ENCODE peak calls at places on chromosomes 3 and 15, in six cellular contexts. Y is B cell; T is CD8-positive, alpha-beta T cell; C is brain microvascular endothelial cell; W is fibroblast of the aortic adventitia; M is cardiac fibroblast. D is an unnamed sample.

GRCh38 chr3:127073931-127074820 is 91.3 kb downstream of the PLXNA1 start:
- DNase-seq in Y (no peak), W (peak; percentile 74), T (no peak), M (peak; percentile 41), C (peak; percentile 9), D (no peak)

GRCh38 chr3:69948246-69948862 is 51.2 kb upstream of the SAMMSON start:
- DNase-seq in T (no peak), Y (peak; percentile 4), W (peak; percentile 69), M (peak; percentile 64), C (peak; percentile 30), D (peak; percentile 65)

GRCh38 chr3:98778852-98779379 is 15.8 kb downstream of the ST3GAL6 start:
- DNase-seq in W (peak; percentile 99), M (peak; percentile 98), T (no peak), C (peak; percentile 98), Y (no peak), D (no peak)

GRCh38 chr15:84752700-84753099 is 4.3 kb downstream of the ZNF592 start:
- DNase-seq in C (no peak), W (peak; percentile 31), Y (no peak), M (peak; percentile 22), T (no peak), D (no peak)

GRCh38 chr15:74318376-74319137 is 48.9 kb downstream of the CYP11A1 start:
- DNase-seq in W (peak; percentile 30), C (peak; percentile 40), M (peak; percentile 41), T (no peak), Y (peak; percentile 19), D (peak; percentile 39)

GRCh38 chr15:46297766-46298165 is 662.9 kb downstream of the SQOR start:
- DNase-seq in Y (peak; percentile 4), M (no peak), C (no peak), W (no peak), T (no peak), D (no peak)

GRCh38 chr15:82648257-82649103 is 1.3 kb upstream of the CPEB1 start:
- DNase-seq in T (no peak), Y (no peak), W (no peak), M (peak; percentile 8), C (no peak), D (peak; percentile 80)

GRCh38 chr3:177427096-177427495 is 229.8 kb upstream of the TBL1XR1 start:
- DNase-seq in M (no peak), W (no peak), C (no peak), Y (peak; percentile 58), T (no peak), D (no peak)

GRCh38 chr3:122021811-122022401 is at the start of gene ILDR1:
- DNase-seq in T (no peak), Y (peak; percentile 78), W (no peak), C (no peak), M (no peak), D (peak; percentile 74)

GRCh38 chr15:36903922-36904479 is 196.3 kb downstream of the MEIS2 start:
- DNase-seq in C (no peak), T (no peak), W (no peak), Y (no peak), M (no peak), D (no peak)

GRCh38 chr3:70531063-70531657 is 218.7 kb upstream of the MDFIC2 start:
- DNase-seq in Y (peak; percentile 17), C (peak; percentile 7), T (no peak), W (peak; percentile 63), M (peak; percentile 55), D (peak; percentile 38)

GRCh38 chr3:55490194-55490913 is 3.2 kb upstream of the WNT5A start:
- DNase-seq in M (no peak), C (no peak), Y (no peak), T (no peak), W (no peak), D (peak; percentile 14)

GRCh38 chr3:173552526-173552925 is 155.0 kb downstream of the NLGN1 start:
- DNase-seq in W (no peak), C (no peak), M (no peak), Y (no peak), T (no peak), D (peak; percentile 47)

GRCh38 chr3:12908136-12908730 is 66.9 kb upstream of the RPL32 start:
- DNase-seq in W (no peak), T (no peak), M (no peak), C (no peak), Y (no peak), D (no peak)

GRCh38 chr3:47910777-47911440 is 105.3 kb downstream of the MAP4 start:
- DNase-seq in W (peak; percentile 81), T (no peak), Y (no peak), M (peak; percentile 44), C (peak; percentile 94), D (no peak)

GRCh38 chr3:100776736-100777135 is 67.4 kb downstream of the TFG start:
- DNase-seq in W (no peak), T (no peak), M (no peak), C (no peak), Y (no peak), D (peak; percentile 52)

GRCh38 chr3:12148183-12148940 is 10.3 kb downstream of the TIMP4 start:
- DNase-seq in Y (no peak), T (no peak), M (peak; percentile 78), W (peak; percentile 30), C (no peak), D (no peak)

GRCh38 chr3:115766587-115767492 is 143.5 kb downstream of the GAP43 start:
- DNase-seq in M (peak; percentile 66), C (peak; percentile 49), Y (no peak), W (peak; percentile 83), T (no peak), D (no peak)

GRCh38 chr3:195612075-195612800 is 28.5 kb upstream of the APOD start:
- DNase-seq in C (no peak), M (no peak), Y (no peak), T (no peak), W (no peak), D (peak; percentile 9)

GRCh38 chr3:49456417-49456816 is 13.7 kb upstream of the DAG1 start:
- DNase-seq in M (peak; percentile 33), C (peak; percentile 18), W (peak; percentile 56), T (no peak), Y (no peak), D (no peak)

GRCh38 chr15:41772720-41773331 is 1.5 kb upstream of the MAPKBP1 start:
- DNase-seq in C (peak; percentile 59), T (peak; percentile 32), Y (peak; percentile 77), M (peak; percentile 82), W (peak; percentile 83), D (peak; percentile 86)

GRCh38 chr3:56864886-56865527 is 63.3 kb upstream of the ARHGEF3 start:
- DNase-seq in T (no peak), W (no peak), C (no peak), M (no peak), Y (no peak), D (no peak)

GRCh38 chr3:13282986-13283876 is 136.9 kb downstream of the NUP210 start:
- DNase-seq in T (no peak), W (no peak), M (no peak), Y (peak; percentile 66), C (no peak), D (peak; percentile 87)

GRCh38 chr15:83871808-83872559 is 218.1 kb downstream of the ADAMTSL3 start:
- DNase-seq in T (no peak), Y (no peak), M (peak; percentile 72), W (peak; percentile 91), C (peak; percentile 63), D (no peak)

GRCh38 chr3:47606171-47606570 is 27.5 kb upstream of the CSPG5 start:
- DNase-seq in Y (no peak), C (no peak), T (no peak), W (no peak), M (no peak), D (no peak)

GRCh38 chr3:10530241-10530640 is 24.9 kb upstream of the ATP2B2 start:
- DNase-seq in M (no peak), Y (no peak), W (no peak), T (no peak), C (no peak), D (no peak)

GRCh38 chr3:59754456-59754855 is 704.6 kb upstream of the CFAP20DC start:
- DNase-seq in W (no peak), C (no peak), Y (no peak), M (no peak), T (no peak), D (no peak)

GRCh38 chr3:101720851-101721649 is 3.4 kb upstream of the CEP97 start:
- DNase-seq in Y (no peak), T (no peak), M (no peak), W (peak; percentile 44), C (no peak), D (no peak)

GRCh38 chr15:40282144-40282869 is 557 bp downstream of the ANKRD63 start:
- DNase-seq in Y (peak; percentile 78), C (no peak), W (no peak), T (peak; percentile 32), M (no peak), D (peak; percentile 75)

DNA sequence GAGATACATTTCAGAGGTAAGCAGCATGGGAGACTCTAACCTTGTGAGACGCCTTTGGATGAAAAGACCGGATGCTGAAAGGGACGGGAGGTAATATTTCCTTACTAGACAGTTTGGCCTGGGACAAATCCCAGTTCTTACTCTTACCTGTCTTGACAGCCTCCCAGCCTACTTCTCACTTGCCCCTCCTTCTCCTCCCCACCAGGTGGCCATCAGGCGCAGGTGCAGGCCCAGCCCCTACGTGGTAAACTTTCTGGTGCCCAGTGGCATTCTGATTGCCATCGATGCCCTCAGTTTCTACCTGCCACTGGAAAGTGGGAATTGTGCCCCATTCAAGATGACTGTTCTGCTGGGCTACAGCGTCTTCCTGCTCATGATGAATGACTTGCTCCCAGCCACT is 6.3 kb downstream of the HTR3D start:
- DNase-seq in C (no peak), M (no peak), Y (no peak), W (no peak), T (no peak), D (peak; percentile 49)
- TF ChIP-seq CTCF in C (no peak), M (no peak), Y (no peak), W (peak; percentile 7), T (no peak), D (peak; percentile 38)

GRCh38 chr15:31439328-31439727 is 112.7 kb downstream of the KLF13 start:
- DNase-seq in Y (peak; percentile 47), T (no peak), M (no peak), C (no peak), W (no peak), D (peak; percentile 66)
- TF ChIP-seq CTCF in Y (peak; percentile 5), T (no peak), M (no peak), C (peak; percentile 43), W (no peak), D (peak; percentile 82)

GRCh38 chr15:25436707-25437106 is 2.1 kb downstream of the UBE3A start:
- DNase-seq in C (no peak), M (no peak), T (no peak), W (no peak), Y (no peak), D (no peak)

GRCh38 chr15:25439456-25439836 is 622 bp upstream of the UBE3A start:
- DNase-seq in C (peak; percentile 5), M (peak; percentile 18), T (no peak), W (peak; percentile 30), Y (no peak), D (peak; percentile 27)

GRCh38 chr15:25435474-25436243 is 3.2 kb downstream of the UBE3A start:
- DNase-seq in T (no peak), C (no peak), Y (no peak), M (no peak), W (no peak), D (no peak)

GRCh38 chr15:25438601-25439455 is at the start of gene UBE3A:
- DNase-seq in Y (peak; percentile 95), M (peak; percentile 97), C (peak; percentile 72), T (peak; percentile 82), W (peak; percentile 87), D (peak; percentile 95)

GRCh38 chr15:25437751-25438600 is 848 bp downstream of the UBE3A start:
- DNase-seq in M (peak; percentile 65), W (peak; percentile 37), T (peak; percentile 23), Y (peak; percentile 78), C (peak; percentile 12), D (peak; percentile 81)
- TF ChIP-seq CTCF in M (no peak), W (peak; percentile 30), T (peak; percentile 35), Y (peak; percentile 53), C (no peak), D (peak; percentile 47)

GRCh38 chr3:5136619-5137429 is 14.7 kb downstream of the ARL8B start:
- DNase-seq in C (no peak), M (peak; percentile 34), T (peak; percentile 15), Y (peak; percentile 73), W (peak; percentile 35), D (peak; percentile 64)
- TF ChIP-seq CTCF in C (peak; percentile 55), M (peak; percentile 34), T (peak; percentile 70), Y (peak; percentile 73), W (peak; percentile 42), D (peak; percentile 64)